ENCODE peak calls at places on chromosomes 3 and 15, in six cellular contexts. V, O, S, Z, A and Y are unnamed samples.

GRCh38 chr3:179323197-179323901 is 518 bp downstream of the ZNF639 start:
- DNase-seq in V (peak), O (peak), S (peak), Z (peak), A (peak), Y (peak)

GRCh38 chr3:8503461-8503860 is 1.8 kb downstream of the LMCD1 start:
- DNase-seq in V (no peak), O (no peak), S (no peak), Z (peak), A (no peak), Y (no peak)

GRCh38 chr3:134369231-134369741 is 5.0 kb downstream of the AMOTL2 start:
- DNase-seq in V (peak), O (peak), S (no peak), Z (peak), A (peak), Y (no peak)

GRCh38 chr15:50137330-50137761 is 18.3 kb upstream of the ATP8B4 start:
- DNase-seq in V (peak), O (peak), S (no peak), Z (peak), A (no peak), Y (peak)

GRCh38 chr3:26293351-26293750 is 329.2 kb upstream of the LRRC3B start:
- DNase-seq in V (no peak), O (no peak), S (no peak), Z (no peak), A (no peak), Y (no peak)

GRCh38 chr15:38707802-38708671 is 143.4 kb upstream of the RASGRP1 start:
- DNase-seq in V (peak), O (peak), S (peak), Z (peak), A (no peak), Y (no peak)

GRCh38 chr3:52468336-52468735 is 12.9 kb downstream of the NISCH start:
- DNase-seq in V (peak), O (no peak), S (no peak), Z (peak), A (peak), Y (no peak)

GRCh38 chr3:189071452-189071851 is 100.3 kb upstream of the TPRG1 start:
- DNase-seq in V (no peak), O (no peak), S (no peak), Z (no peak), A (no peak), Y (no peak)

GRCh38 chr15:89167267-89168176 is 53.9 kb downstream of the RLBP1 start:
- DNase-seq in V (peak), O (peak), S (no peak), Z (peak), A (peak), Y (peak)

GRCh38 chr3:54822206-54822605 is 105.7 kb downstream of the LRTM1 start:
- DNase-seq in V (peak), O (peak), S (no peak), Z (peak), A (no peak), Y (no peak)

GRCh38 chr3:130508970-130509369 is 8.0 kb upstream of the COL6A6 start:
- DNase-seq in V (peak), O (peak), S (peak), Z (peak), A (no peak), Y (no peak)

GRCh38 chr15:50786871-50787270 is 21.4 kb upstream of the SPPL2A start:
- DNase-seq in V (no peak), O (no peak), S (no peak), Z (no peak), A (no peak), Y (no peak)

GRCh38 chr3:16439163-16439847 is 74.2 kb downstream of the RFTN1 start:
- DNase-seq in V (peak), O (peak), S (no peak), Z (no peak), A (no peak), Y (no peak)

GRCh38 chr15:38391186-38391585 is 62.7 kb upstream of the FAM98B start:
- DNase-seq in V (no peak), O (no peak), S (no peak), Z (peak), A (no peak), Y (no peak)

GRCh38 chr3:28576590-28577220 is 228.1 kb upstream of the AZI2 start:
- DNase-seq in V (no peak), O (no peak), S (peak), Z (no peak), A (no peak), Y (no peak)

GRCh38 chr15:69386284-69386683 is 27.9 kb upstream of the KIF23 start:
- DNase-seq in V (no peak), O (no peak), S (no peak), Z (no peak), A (no peak), Y (no peak)

GRCh38 chr3:100072328-100073048 is 41.8 kb downstream of the FILIP1L start:
- DNase-seq in V (peak), O (no peak), S (no peak), Z (peak), A (no peak), Y (peak)

GRCh38 chr3:7953449-7954015 is 548.1 kb upstream of the LMCD1 start:
- DNase-seq in V (no peak), O (no peak), S (peak), Z (no peak), A (no peak), Y (no peak)

GRCh38 chr3:67472674-67473201 is 181.7 kb downstream of the SUCLG2 start:
- DNase-seq in V (no peak), O (no peak), S (no peak), Z (no peak), A (no peak), Y (no peak)

GRCh38 chr15:77851696-77852095 is 219.0 kb upstream of the LINGO1 start:
- DNase-seq in V (no peak), O (no peak), S (no peak), Z (no peak), A (peak), Y (no peak)

GRCh38 chr15:36884404-36885335 is 215.7 kb downstream of the MEIS2 start:
- DNase-seq in V (no peak), O (no peak), S (no peak), Z (no peak), A (no peak), Y (no peak)

GRCh38 chr15:96246057-96246456 is 84.4 kb upstream of the NR2F2 start:
- DNase-seq in V (no peak), O (no peak), S (peak), Z (no peak), A (no peak), Y (no peak)

GRCh38 chr3:107068980-107069379 is 308.3 kb upstream of the CCDC54 start:
- DNase-seq in V (peak), O (peak), S (no peak), Z (peak), A (no peak), Y (peak)

GRCh38 chr3:149585401-149585726 is 72.5 kb downstream of the WWTR1 start:
- DNase-seq in V (no peak), O (no peak), S (no peak), Z (no peak), A (no peak), Y (no peak)

GRCh38 chr3:183491109-183491922 is 62.9 kb upstream of the MCF2L2 start:
- DNase-seq in V (no peak), O (no peak), S (no peak), Z (no peak), A (no peak), Y (no peak)

GRCh38 chr15:63340353-63340752 is 41.3 kb downstream of the CA12 start:
- DNase-seq in V (no peak), O (no peak), S (no peak), Z (no peak), A (no peak), Y (no peak)

GRCh38 chr3:64084640-64085039 is 61.3 kb upstream of the PSMD6 start:
- DNase-seq in V (peak), O (peak), S (no peak), Z (peak), A (no peak), Y (no peak)

GRCh38 chr3:16350041-16350952 is 85.3 kb downstream of the OXNAD1 start:
- DNase-seq in V (peak), O (peak), S (no peak), Z (peak), A (no peak), Y (peak)

GRCh38 chr15:70166506-70167087 is 68.9 kb upstream of the TLE3 start:
- DNase-seq in V (no peak), O (no peak), S (no peak), Z (no peak), A (no peak), Y (no peak)

GRCh38 chr3:112815981-112816380 is 30.7 kb downstream of the CD200R1L start:
- DNase-seq in V (peak), O (no peak), S (no peak), Z (peak), A (no peak), Y (no peak)

GRCh38 chr3:113354307-113354706 is 87.0 kb downstream of the CFAP44 start:
- DNase-seq in V (no peak), O (peak), S (no peak), Z (peak), A (no peak), Y (peak)

GRCh38 chr3:43620953-43621405 is 832 bp downstream of the ANO10 start:
- DNase-seq in V (peak), O (peak), S (no peak), Z (no peak), A (no peak), Y (no peak)

GRCh38 chr3:158771018-158771350 is 30.9 kb upstream of the MFSD1 start:
- DNase-seq in V (no peak), O (peak), S (no peak), Z (no peak), A (no peak), Y (no peak)

GRCh38 chr15:62066663-62067447 is at the start of gene C2CD4A:
- DNase-seq in V (peak), O (peak), S (peak), Z (no peak), A (peak), Y (no peak)

GRCh38 chr3:123310741-123311140 is 109.0 kb downstream of the SEC22A start:
- DNase-seq in V (no peak), O (no peak), S (no peak), Z (peak), A (no peak), Y (no peak)

DNA sequence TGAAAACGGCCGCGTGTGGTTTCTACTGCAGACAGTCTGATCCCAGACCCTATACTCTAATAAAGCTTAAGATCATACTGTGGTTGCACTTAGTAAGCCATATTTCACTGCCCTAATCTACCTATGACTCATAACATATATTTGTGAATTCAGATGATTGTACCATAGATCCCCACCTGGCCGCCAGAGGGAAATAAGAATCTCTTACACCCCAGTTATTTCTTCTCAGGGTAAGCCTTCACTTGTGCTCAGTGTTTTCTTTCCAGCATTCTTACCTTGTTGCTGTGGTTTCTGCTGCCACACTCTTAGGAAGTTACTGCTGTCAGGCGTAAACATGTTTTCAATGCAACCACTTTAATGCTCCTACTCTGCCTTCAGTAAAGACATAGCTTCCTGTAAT is 105.9 kb downstream of the B3GALNT1 start:
- DNase-seq in V (no peak), O (no peak), S (peak), Z (no peak), A (no peak), Y (no peak)
- H3K4me3 ChIP-seq in V (no peak), O (no peak), S (no peak), Z (no peak), A (no peak), Y (no peak)

GRCh38 chr3:78641703-78642102 is 1126.1 kb downstream of the ROBO1 start:
- DNase-seq in V (no peak), O (no peak), S (no peak), Z (no peak), A (no peak), Y (no peak)

GRCh38 chr3:78647735-78648134 is 1120.1 kb downstream of the ROBO1 start:
- DNase-seq in V (peak), O (peak), S (no peak), Z (peak), A (no peak), Y (no peak)

GRCh38 chr3:78642471-78642870 is 1125.3 kb downstream of the ROBO1 start:
- DNase-seq in V (no peak), O (no peak), S (no peak), Z (no peak), A (no peak), Y (no peak)

GRCh38 chr3:78644847-78645246 is 1123.0 kb downstream of the ROBO1 start:
- DNase-seq in V (no peak), O (no peak), S (no peak), Z (no peak), A (no peak), Y (no peak)

GRCh38 chr3:78645628-78646310 is 1122.0 kb downstream of the ROBO1 start:
- DNase-seq in V (peak), O (peak), S (peak), Z (peak), A (no peak), Y (peak)
- H3K4me3 ChIP-seq in V (no peak), O (no peak), S (no peak), Z (no peak), A (no peak), Y (no peak)

DNA sequence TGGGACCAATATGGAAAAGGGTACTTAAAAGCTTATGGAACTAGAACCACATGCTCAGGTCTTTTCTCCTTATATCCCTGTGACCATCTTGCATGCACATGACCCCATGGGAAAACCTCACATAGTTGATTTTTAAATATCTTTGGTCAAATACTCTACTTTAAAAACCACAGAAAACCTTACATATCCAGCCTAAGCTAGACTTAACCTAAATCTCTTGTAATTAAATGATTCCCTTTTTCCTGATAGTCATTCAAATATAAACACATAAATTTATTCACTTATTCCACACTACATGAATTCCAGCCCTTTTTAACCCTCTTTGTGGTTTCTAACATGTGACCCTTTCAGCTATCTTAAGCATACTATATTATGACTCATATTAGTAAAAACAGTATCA is 46.8 kb downstream of the DNAJC13 start:
- DNase-seq in V (peak), O (peak), S (no peak), Z (peak), A (no peak), Y (no peak)
- H3K4me3 ChIP-seq in V (no peak), O (no peak), S (no peak), Z (no peak), A (no peak), Y (no peak)

GRCh38 chr15:59104602-59104911 is 389 bp upstream of the CCNB2 start:
- DNase-seq in V (no peak), O (no peak), S (no peak), Z (no peak), A (no peak), Y (no peak)
- H3K4me3 ChIP-seq in V (peak), O (peak), S (peak), Z (peak), A (peak), Y (peak)

DNA sequence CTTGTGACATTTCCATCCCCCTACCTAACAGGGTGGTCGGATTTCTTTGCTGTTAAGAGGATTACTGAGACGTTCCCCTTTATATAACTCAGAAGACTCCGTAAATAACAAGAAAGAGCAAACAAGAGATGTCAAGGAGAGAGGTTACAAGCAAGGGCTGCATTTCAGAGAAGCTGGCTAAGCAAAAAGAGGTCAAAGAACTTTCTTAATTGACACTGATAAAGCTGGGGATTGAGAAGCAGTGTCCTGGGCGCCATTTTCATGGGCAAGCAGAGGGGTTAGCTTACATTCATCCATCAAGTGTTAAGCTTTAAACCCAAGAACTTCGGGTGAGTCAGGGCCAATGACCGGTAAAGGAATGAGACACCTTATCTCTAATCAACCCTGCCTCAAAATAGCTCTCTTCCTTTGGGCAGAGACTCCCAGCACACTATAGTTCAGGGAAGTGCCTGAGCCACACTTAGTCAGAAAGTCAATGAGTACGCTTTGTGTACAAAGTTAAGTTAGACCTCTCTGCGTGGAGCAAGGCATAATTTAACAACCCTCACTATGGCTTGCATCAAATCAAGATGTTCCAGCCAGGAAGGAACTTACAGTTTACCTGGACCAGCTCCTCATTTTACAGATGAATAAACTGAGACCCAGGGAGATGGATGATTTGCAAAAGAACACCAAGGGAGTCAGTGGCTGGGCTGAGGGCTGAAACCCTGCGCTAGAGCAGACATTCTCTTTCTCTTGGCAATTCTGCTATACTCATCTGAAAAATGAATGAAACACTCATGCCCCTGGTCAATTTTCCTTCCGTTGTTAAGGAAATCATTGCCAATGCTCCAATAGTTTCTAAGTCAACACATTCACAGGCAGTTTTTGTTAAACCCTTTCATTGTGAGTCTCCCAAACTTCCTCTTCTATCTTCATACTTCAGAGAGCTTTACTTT is 44.6 kb downstream of the CCNL1 start:
- DNase-seq in V (peak), O (peak), S (no peak), Z (no peak), A (no peak), Y (no peak)
- H3K4me3 ChIP-seq in V (no peak), O (no peak), S (no peak), Z (no peak), A (peak), Y (no peak)